ENCODE peak calls at places on chromosomes 12 and 14, in six cellular contexts. R, X, H, P, T and N are unnamed samples.

GRCh38 chr14:77123381-77124344 is 17.9 kb downstream of the ZDHHC22 start:
- DNase-seq in X (no peak), R (no peak), P (peak; percentile 95), T (peak; percentile 89), H (peak; percentile 79), N (peak; percentile 96)

GRCh38 chr12:130526813-130527212 is 189.1 kb downstream of the PIWIL1 start:
- DNase-seq in H (no peak), P (peak; percentile 17), R (peak; percentile 17), X (peak; percentile 14), T (no peak), N (no peak)

GRCh38 chr14:61455351-61455750 is 134.0 kb downstream of the PRKCH start:
- DNase-seq in R (no peak), T (no peak), P (no peak), X (no peak), H (no peak), N (no peak)

GRCh38 chr12:46494424-46494823 is 121.9 kb upstream of the SLC38A2 start:
- DNase-seq in H (no peak), R (peak; percentile 85), P (no peak), T (no peak), X (peak; percentile 88), N (no peak)

GRCh38 chr14:70808402-70809237 is 693 bp downstream of the MAP3K9 start:
- DNase-seq in T (peak; percentile 38), R (peak; percentile 59), P (peak; percentile 60), X (no peak), H (peak; percentile 68), N (peak; percentile 39)

GRCh38 chr14:33592298-33592697 is 358.6 kb downstream of the EGLN3 start:
- DNase-seq in X (no peak), P (no peak), R (no peak), H (no peak), T (no peak), N (no peak)

GRCh38 chr14:33282181-33282580 is 343.5 kb downstream of the NPAS3 start:
- DNase-seq in T (no peak), H (no peak), R (no peak), P (no peak), X (no peak), N (no peak)

GRCh38 chr14:106586098-106586704 is 1059.8 kb downstream of the TMEM121 start:
- DNase-seq in P (peak; percentile 58), T (no peak), H (no peak), R (peak; percentile 13), X (peak; percentile 37), N (peak; percentile 42)

GRCh38 chr14:103110681-103111296 is 12.5 kb upstream of the TNFAIP2 start:
- DNase-seq in P (peak; percentile 67), R (no peak), H (no peak), T (no peak), X (no peak), N (peak; percentile 71)

GRCh38 chr12:108634225-108634795 is 616 bp upstream of the SELPLG start:
- DNase-seq in H (peak; percentile 62), X (no peak), P (peak; percentile 55), T (peak; percentile 82), R (peak; percentile 44), N (peak; percentile 34)

GRCh38 chr12:77032406-77032805 is 33.0 kb downstream of the E2F7 start:
- DNase-seq in T (no peak), P (no peak), X (no peak), R (no peak), H (no peak), N (no peak)

GRCh38 chr12:42474391-42474790 is 115.2 kb downstream of the PRICKLE1 start:
- DNase-seq in H (no peak), P (no peak), R (peak; percentile 19), X (no peak), T (no peak), N (no peak)

GRCh38 chr12:121804417-121805111 is 755 bp downstream of the SETD1B start:
- DNase-seq in R (peak; percentile 65), P (no peak), X (peak; percentile 55), T (no peak), H (peak; percentile 76), N (no peak)

GRCh38 chr12:111557271-111558106 is 41.6 kb downstream of the ATXN2 start:
- DNase-seq in H (no peak), T (no peak), R (no peak), X (no peak), P (no peak), N (no peak)

GRCh38 chr14:50001146-50001998 is 108.5 kb downstream of the ARF6 start:
- DNase-seq in T (peak; percentile 74), H (peak; percentile 84), R (peak; percentile 61), X (peak; percentile 86), P (peak; percentile 78), N (peak; percentile 75)

GRCh38 chr14:77883479-77884238 is 83.8 kb downstream of the ADCK1 start:
- DNase-seq in T (no peak), H (no peak), X (no peak), R (peak; percentile 9), P (no peak), N (no peak)

GRCh38 chr12:43891856-43892574 is 56.1 kb downstream of the TMEM117 start:
- DNase-seq in P (no peak), T (no peak), R (no peak), X (peak; percentile 5), H (no peak), N (no peak)

GRCh38 chr12:112252184-112252583 is 126.8 kb downstream of the TRAFD1 start:
- DNase-seq in H (no peak), X (no peak), P (no peak), R (no peak), T (peak; percentile 83), N (peak; percentile 61)

GRCh38 chr14:85675957-85676356 is 146.0 kb downstream of the FLRT2 start:
- DNase-seq in H (no peak), P (no peak), T (no peak), R (no peak), X (no peak), N (no peak)

GRCh38 chr12:105975351-105975750 is 163.4 kb downstream of the NUAK1 start:
- DNase-seq in P (no peak), T (no peak), X (no peak), R (no peak), H (no peak), N (no peak)

GRCh38 chr12:123850246-123851134 is 88.4 kb downstream of the DNAH10 start:
- DNase-seq in R (no peak), X (no peak), P (no peak), H (no peak), T (no peak), N (no peak)

GRCh38 chr12:111991946-111992345 is 21.0 kb downstream of the TMEM116 start:
- DNase-seq in P (no peak), H (no peak), T (no peak), X (no peak), R (no peak), N (no peak)

GRCh38 chr12:48765753-48766162 is 23.1 kb downstream of the ADCY6 start:
- DNase-seq in H (no peak), X (no peak), R (no peak), T (no peak), P (no peak), N (no peak)

GRCh38 chr12:75979181-75979580 is 52.4 kb downstream of the PHLDA1 start:
- DNase-seq in H (no peak), T (no peak), X (no peak), R (peak; percentile 64), P (no peak), N (no peak)

GRCh38 chr14:38127356-38127755 is 80.3 kb upstream of the SSTR1 start:
- DNase-seq in X (no peak), H (no peak), R (no peak), T (no peak), P (no peak), N (no peak)

GRCh38 chr14:70780396-70781075 is 28.8 kb downstream of the MAP3K9 start:
- DNase-seq in X (no peak), R (no peak), P (peak; percentile 27), H (no peak), T (peak; percentile 52), N (peak; percentile 53)

GRCh38 chr14:99885649-99885958 is 92.4 kb downstream of the EML1 start:
- DNase-seq in P (no peak), X (no peak), T (no peak), R (no peak), H (no peak), N (no peak)
- TF ChIP-seq CTCF in P (no peak), X (no peak), T (no peak), R (no peak), H (no peak), N (no peak)

DNA sequence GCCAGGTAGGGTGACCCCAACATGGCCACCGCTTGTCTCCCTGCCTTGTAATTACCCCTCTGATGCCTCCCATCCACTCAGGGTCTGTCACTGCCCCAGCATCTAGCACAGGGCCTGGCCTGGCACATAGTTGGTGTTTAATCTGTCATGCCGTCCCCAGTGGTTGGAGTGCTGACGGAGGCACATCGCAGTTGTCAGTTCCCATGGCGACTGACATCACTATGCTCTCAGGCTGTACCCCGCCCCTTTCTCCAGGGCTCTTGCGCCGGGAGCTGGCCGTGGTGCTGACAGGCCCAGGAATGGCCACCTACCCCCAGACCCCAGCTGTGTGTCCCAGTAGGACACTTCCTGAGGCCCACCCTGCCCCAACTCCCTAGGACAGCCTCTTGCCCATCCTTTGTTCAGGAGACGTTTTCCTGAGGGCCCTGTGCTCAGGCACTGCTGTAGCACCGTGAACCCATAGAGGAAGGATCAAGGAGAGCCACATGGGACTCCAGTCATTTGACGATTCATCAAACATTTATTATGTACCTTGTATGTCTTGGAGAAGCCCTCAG is 23.0 kb downstream of the FAM222A start:
- DNase-seq in R (peak; percentile 32), H (peak; percentile 44), T (peak; percentile 20), P (no peak), X (peak; percentile 34), N (peak; percentile 25)
- TF ChIP-seq EP300 in R (no peak), H (no peak), T (no peak), P (no peak), X (no peak), N (no peak)

GRCh38 chr12:52523825-52524224 is 3.6 kb upstream of the KRT5 start:
- DNase-seq in R (no peak), P (no peak), X (no peak), H (peak; percentile 54), T (no peak), N (no peak)
- H3K27ac ChIP-seq in R (no peak overlapping the region), P (no peak overlapping the region), X (no peak overlapping the region), H (peak overlapping the region; percentile 94), T (no peak overlapping the region), N (no peak overlapping the region)

GRCh38 chr12:116717466-116718457 is 20.1 kb downstream of the SPRING1 start:
- DNase-seq in H (peak; percentile 86), R (no peak), T (peak; percentile 44), X (no peak), P (peak; percentile 36), N (no peak)

GRCh38 chr12:116714175-116714574 is 23.7 kb downstream of the SPRING1 start:
- DNase-seq in P (no peak), X (no peak), H (no peak), R (no peak), T (no peak), N (no peak)

GRCh38 chr12:116710367-116710766 is 27.5 kb downstream of the SPRING1 start:
- DNase-seq in T (no peak), H (no peak), X (no peak), P (no peak), R (no peak), N (no peak)

GRCh38 chr12:116712458-116713303 is 25.2 kb downstream of the SPRING1 start:
- DNase-seq in P (no peak), R (no peak), X (no peak), H (no peak), T (no peak), N (no peak)

DNA sequence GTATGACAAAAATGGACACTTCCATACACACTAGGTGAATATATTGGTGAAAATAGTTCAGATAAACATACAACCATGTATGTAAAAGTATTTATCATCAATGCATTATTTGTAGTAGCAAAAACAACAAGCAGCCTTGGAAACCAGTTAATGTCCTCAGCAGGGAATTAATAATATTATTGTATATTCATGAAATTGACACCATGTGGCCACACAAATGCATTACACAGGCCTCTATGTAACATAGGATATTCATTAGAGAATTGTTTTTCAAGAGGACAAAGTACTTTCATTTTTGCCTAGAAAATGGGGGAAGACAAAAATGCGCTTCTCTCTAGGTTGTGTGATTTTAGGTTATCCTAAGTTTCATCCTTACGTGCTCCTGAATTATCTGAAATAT is 24.3 kb downstream of the SPRING1 start:
- DNase-seq in T (no peak), R (no peak), X (no peak), H (no peak), P (no peak), N (no peak)
- TF ChIP-seq CTCF in T (no peak), R (no peak), X (no peak), H (no peak), P (no peak), N (no peak)